ENCODE peak calls at places on chromosomes 6 and 20, in five cellular contexts. N, W, L, Y and F are unnamed samples.

GRCh38 chr20:48771542-48771941 is 56.3 kb downstream of the PREX1 start:
- DNase-seq in N (no peak), W (no peak), L (no peak), Y (no peak), F (peak)

GRCh38 chr6:106199331-106199730 is 113.2 kb downstream of the PRDM1 start:
- DNase-seq in N (no peak), W (no peak), L (no peak), Y (no peak), F (no peak)

GRCh38 chr6:134317471-134318131 is at the start of gene SGK1:
- DNase-seq in N (peak), W (peak), L (peak), Y (peak), F (peak)

GRCh38 chr6:37819802-37820712 is 530 bp downstream of the ZFAND3 start:
- DNase-seq in N (peak), W (peak), L (peak), Y (peak), F (peak)

GRCh38 chr20:31705191-31705590 is 17.5 kb downstream of the BCL2L1 start:
- DNase-seq in N (no peak), W (no peak), L (no peak), Y (no peak), F (no peak)

GRCh38 chr6:142942805-142943227 is 2.2 kb downstream of the HIVEP2 start:
- DNase-seq in N (peak), W (no peak), L (peak), Y (peak), F (peak)

GRCh38 chr6:4924872-4925271 is 79.0 kb downstream of the RPP40 start:
- DNase-seq in N (no peak), W (no peak), L (no peak), Y (no peak), F (no peak)

GRCh38 chr6:34315780-34316179 is 67.0 kb upstream of the SMIM29 start:
- DNase-seq in N (no peak), W (no peak), L (no peak), Y (no peak), F (no peak)

GRCh38 chr6:21265264-21266044 is 328.1 kb upstream of the SOX4 start:
- DNase-seq in N (peak), W (no peak), L (peak), Y (no peak), F (peak)

GRCh38 chr6:56511591-56511990 is 131.1 kb downstream of the DST start:
- DNase-seq in N (no peak), W (no peak), L (no peak), Y (no peak), F (no peak)

GRCh38 chr6:170190046-170190445 is 100.8 kb downstream of the DLL1 start:
- DNase-seq in N (no peak), W (no peak), L (no peak), Y (no peak), F (no peak)

GRCh38 chr6:7087491-7087979 is 20.2 kb upstream of the RREB1 start:
- DNase-seq in N (no peak), W (no peak), L (no peak), Y (peak), F (no peak)

GRCh38 chr6:34237722-34238506 is 1.2 kb downstream of the HMGA1 start:
- DNase-seq in N (peak), W (peak), L (no peak), Y (peak), F (no peak)

GRCh38 chr20:45100563-45101245 is at the start of gene KCNS1:
- DNase-seq in N (no peak), W (peak), L (no peak), Y (peak), F (no peak)

GRCh38 chr6:122180132-122180531 is 219.3 kb upstream of the HSF2 start:
- DNase-seq in N (peak), W (peak), L (no peak), Y (peak), F (no peak)

GRCh38 chr20:48544402-48545333 is 283.1 kb downstream of the PREX1 start:
- DNase-seq in N (no peak), W (no peak), L (no peak), Y (peak), F (no peak)

GRCh38 chr6:147078602-147079001 is 125.6 kb upstream of the STXBP5 start:
- DNase-seq in N (peak), W (no peak), L (peak), Y (no peak), F (peak)

GRCh38 chr6:132132911-132133639 is 181.9 kb upstream of the CCN2 start:
- DNase-seq in N (peak), W (no peak), L (peak), Y (no peak), F (peak)

GRCh38 chr6:109793793-109794192 is 102.7 kb downstream of the FIG4 start:
- DNase-seq in N (peak), W (no peak), L (peak), Y (peak), F (peak)

GRCh38 chr6:6920984-6921313 is 186.8 kb upstream of the RREB1 start:
- DNase-seq in N (no peak), W (peak), L (no peak), Y (no peak), F (no peak)

GRCh38 chr6:38349795-38350194 is 289.9 kb downstream of the BTBD9 start:
- DNase-seq in N (peak), W (no peak), L (no peak), Y (peak), F (peak)

GRCh38 chr6:961407-961930 is 268.5 kb upstream of the EXOC2 start:
- DNase-seq in N (no peak), W (no peak), L (no peak), Y (no peak), F (no peak)

GRCh38 chr20:62475819-62476073 is at the start of gene GATA5:
- DNase-seq in N (no peak), W (no peak), L (no peak), Y (peak), F (no peak)

GRCh38 chr20:63937596-63937995 is 18.6 kb downstream of the UCKL1 start:
- DNase-seq in N (no peak), W (no peak), L (no peak), Y (no peak), F (no peak)

GRCh38 chr20:7113577-7114466 is 346.3 kb downstream of the BMP2 start:
- DNase-seq in N (peak), W (peak), L (peak), Y (peak), F (peak)

GRCh38 chr6:32108727-32109113 is 418 bp downstream of the TNXB start:
- DNase-seq in N (no peak), W (no peak), L (no peak), Y (peak), F (no peak)

GRCh38 chr6:32110632-32111031 is 1.5 kb upstream of the TNXB start:
- DNase-seq in N (no peak), W (no peak), L (no peak), Y (no peak), F (no peak)

GRCh38 chr6:32108094-32108627 is 977 bp downstream of the TNXB start:
- DNase-seq in N (peak), W (peak), L (no peak), Y (peak), F (no peak)

GRCh38 chr6:32109765-32110160 is 625 bp upstream of the TNXB start:
- DNase-seq in N (no peak), W (no peak), L (no peak), Y (no peak), F (no peak)

GRCh38 chr6:32109114-32109764 is at the start of gene TNXB:
- DNase-seq in N (no peak), W (no peak), L (no peak), Y (peak), F (no peak)
- H3K4me3 ChIP-seq in N (no peak), W (no peak), L (no peak), Y (no peak), F (no peak)

GRCh38 chr20:36153754-36154695 is 515 bp upstream of the EPB41L1 start:
- DNase-seq in N (peak), W (peak), L (peak), Y (peak), F (peak)

GRCh38 chr20:36155991-36156390 is 1.5 kb downstream of the EPB41L1 start:
- DNase-seq in N (no peak), W (no peak), L (no peak), Y (no peak), F (no peak)

GRCh38 chr20:36155629-36155971 is 1.1 kb downstream of the EPB41L1 start:
- DNase-seq in N (no peak), W (no peak), L (no peak), Y (no peak), F (no peak)

GRCh38 chr20:36153204-36153603 is 1.3 kb upstream of the EPB41L1 start:
- DNase-seq in N (no peak), W (no peak), L (no peak), Y (no peak), F (no peak)

GRCh38 chr20:36154696-36155628 is at the start of gene EPB41L1:
- DNase-seq in N (no peak), W (peak), L (no peak), Y (peak), F (no peak)
- H2AFZ ChIP-seq in N (peak), W (peak), L (peak), Y (peak), F (peak)

DNA sequence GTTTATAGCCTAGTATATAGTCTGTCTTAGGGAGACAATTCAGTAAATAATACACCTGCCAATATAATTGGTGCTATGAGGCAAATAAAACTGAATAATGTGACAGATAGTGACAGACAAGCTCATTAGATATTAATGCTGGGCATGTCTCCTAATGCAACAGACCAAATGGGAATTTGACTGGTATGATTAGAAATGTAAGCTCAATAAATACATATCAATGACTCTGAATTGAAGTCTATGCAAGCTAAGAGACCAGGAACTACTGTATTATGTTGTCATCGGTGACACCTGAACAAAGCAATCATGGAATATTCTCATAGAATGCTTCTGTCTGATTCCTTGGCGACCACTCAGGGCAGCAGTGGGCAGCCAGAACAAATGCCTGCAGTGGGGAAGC is 2.5 kb upstream of the SNX3 start:
- DNase-seq in N (no peak), W (no peak), L (no peak), Y (no peak), F (no peak)
- TF ChIP-seq CTCF in N (no peak), W (no peak), L (no peak), Y (no peak), F (no peak)

GRCh38 chr6:159169193-159169555 is at the start of gene FNDC1:
- DNase-seq in N (no peak), W (peak), L (no peak), Y (peak), F (no peak)

GRCh38 chr6:159169557-159170332 is 545 bp downstream of the FNDC1 start:
- DNase-seq in N (peak), W (peak), L (peak), Y (peak), F (peak)

GRCh38 chr6:159170333-159170672 is 1.1 kb downstream of the FNDC1 start:
- DNase-seq in N (no peak), W (no peak), L (no peak), Y (no peak), F (peak)

GRCh38 chr6:159172066-159172465 is 2.9 kb downstream of the FNDC1 start:
- DNase-seq in N (no peak), W (no peak), L (no peak), Y (no peak), F (peak)

GRCh38 chr6:159170999-159171712 is 2.0 kb downstream of the FNDC1 start:
- DNase-seq in N (peak), W (peak), L (peak), Y (peak), F (peak)
- H3K4me3 ChIP-seq in N (no peak), W (no peak), L (no peak), Y (no peak), F (peak)

DNA sequence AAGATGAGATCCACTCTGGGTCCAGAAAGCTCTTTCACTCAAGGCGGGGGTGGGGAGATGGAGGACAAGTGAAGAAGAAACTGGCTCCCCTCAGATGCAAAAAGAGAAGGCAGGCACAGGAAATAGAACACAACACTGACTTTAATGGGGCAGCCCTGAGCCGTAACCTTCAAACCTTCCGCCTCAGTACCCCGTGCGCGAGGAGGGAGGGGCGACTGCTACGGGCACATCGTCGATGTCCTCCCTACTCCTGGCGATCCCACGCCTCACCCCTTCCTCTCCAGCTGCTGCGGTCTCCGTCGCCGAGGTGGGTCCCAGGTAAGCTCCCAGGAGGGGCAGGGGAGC is 3.9 kb downstream of the SPEF1 start:
- DNase-seq in N (no peak), W (peak), L (no peak), Y (no peak), F (no peak)
- H2AFZ ChIP-seq in N (peak), W (peak), L (peak), Y (peak), F (peak)

GRCh38 chr6:137870744-137871247 is 3.7 kb downstream of the TNFAIP3 start:
- DNase-seq in N (peak), W (peak), L (peak), Y (no peak), F (no peak)
- TF ChIP-seq CTCF in N (no peak), W (peak), L (peak), Y (no peak), F (no peak)

DNA sequence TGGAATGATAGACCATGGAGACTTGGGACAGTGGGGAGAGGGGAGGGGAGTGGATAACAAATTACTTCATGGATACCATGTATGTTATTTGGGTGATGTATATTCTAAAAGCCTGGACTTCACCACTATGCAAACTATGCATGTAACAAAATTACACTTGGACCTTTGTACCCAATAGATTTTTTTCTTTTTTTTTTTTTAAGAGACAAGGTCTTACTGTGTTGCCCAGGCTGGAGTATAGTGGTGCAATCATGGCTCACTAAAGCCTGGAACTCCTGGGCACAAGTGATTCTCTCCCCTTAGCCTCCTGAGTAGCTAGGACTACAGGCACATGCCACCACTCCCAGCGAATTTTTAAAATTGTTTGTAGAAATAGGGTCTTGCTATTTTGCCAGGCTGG is 45.3 kb downstream of the RIPOR2 start:
- DNase-seq in N (no peak), W (no peak), L (no peak), Y (no peak), F (no peak)
- H3K4me3 ChIP-seq in N (no peak), W (no peak), L (no peak), Y (no peak), F (no peak)

GRCh38 chr6:10579803-10580202 is 58.7 kb downstream of the GCNT2 start:
- DNase-seq in N (no peak), W (no peak), L (no peak), Y (no peak), F (no peak)

GRCh38 chr6:10585232-10585887 is 64.2 kb downstream of the GCNT2 start:
- DNase-seq in N (no peak), W (peak), L (no peak), Y (peak), F (peak)

GRCh38 chr6:10583509-10583908 is 62.4 kb downstream of the GCNT2 start:
- DNase-seq in N (no peak), W (peak), L (no peak), Y (peak), F (no peak)

GRCh38 chr6:10584607-10585006 is 63.5 kb downstream of the GCNT2 start:
- DNase-seq in N (no peak), W (no peak), L (no peak), Y (no peak), F (no peak)

DNA sequence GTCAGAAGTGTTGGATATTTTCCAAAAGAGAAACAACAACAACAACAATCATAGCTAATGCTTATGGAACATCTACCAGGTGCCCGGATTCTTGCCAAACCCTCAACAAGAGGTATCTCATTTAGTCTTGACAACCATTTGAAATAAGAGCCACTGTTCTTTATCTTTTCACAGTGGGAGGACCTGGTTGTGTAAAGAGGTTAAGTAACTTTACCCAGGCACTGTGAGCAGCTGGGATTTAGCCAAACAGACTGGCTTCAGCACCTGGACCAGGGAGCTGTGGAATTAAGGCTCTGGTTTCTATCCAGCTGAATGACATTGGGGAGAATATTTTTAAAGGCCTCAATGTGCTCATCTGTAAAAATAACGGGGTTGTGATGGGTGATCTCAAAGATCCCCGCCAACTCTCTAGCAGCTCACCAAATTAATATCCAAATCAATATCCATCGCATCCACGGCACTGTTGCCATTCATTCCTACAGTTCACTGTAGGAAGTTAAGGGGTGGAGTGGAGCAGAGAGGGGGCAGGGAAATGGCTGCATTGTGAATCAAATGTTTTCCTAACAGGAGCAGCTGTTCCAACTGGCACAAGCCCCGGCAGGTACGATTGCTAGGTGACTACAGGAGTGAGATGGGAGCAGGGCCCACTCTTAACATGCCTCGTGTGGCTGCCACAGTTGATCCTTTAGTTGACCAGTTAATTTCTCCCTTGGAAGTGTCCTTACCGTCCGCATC is 61.8 kb downstream of the GCNT2 start:
- DNase-seq in N (no peak), W (peak), L (peak), Y (peak), F (no peak)
- H2AFZ ChIP-seq in N (no peak), W (no peak), L (peak), Y (no peak), F (no peak)

DNA sequence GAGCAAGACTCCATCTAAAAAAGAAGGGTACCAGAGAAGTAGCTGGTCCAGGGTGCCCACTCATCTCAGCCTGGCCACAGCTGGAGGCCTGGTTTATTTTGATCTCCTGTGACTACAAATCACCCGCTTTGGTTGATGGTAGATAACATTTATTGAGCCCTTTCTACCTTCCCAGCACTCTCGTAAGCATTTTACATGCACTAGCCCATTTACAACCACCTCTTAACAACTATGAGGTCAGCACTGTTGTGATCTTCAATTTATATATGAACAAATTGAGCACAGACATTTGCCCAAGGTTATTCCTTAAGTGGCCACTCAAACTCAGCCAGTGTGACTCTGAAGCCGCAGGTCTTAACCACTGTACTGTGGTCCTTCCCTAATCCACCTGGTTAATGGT is 104.7 kb downstream of the EPM2A start:
- DNase-seq in N (no peak), W (no peak), L (no peak), Y (no peak), F (no peak)
- TF ChIP-seq CTCF in N (no peak), W (no peak), L (no peak), Y (no peak), F (no peak)